ENCODE peak calls at places on chromosome 20, in ten cellular contexts. N is NCI-H82; I is H4; A is GM12865; C is ovary; K is NCI-H1048; Q is putamen; E is left cardiac atrium; U is activated CD8-positive, alpha-beta memory T cell treated with anti-CD3 and anti-CD28 coated beads for 4 hours; W is NCI-H460. T is an unnamed sample.

GRCh38 chr20:17225891-17226409 is 890 bp upstream of the PCSK2 start:
- DNase-seq in E (no peak), W (no peak), I (no peak), Q (peak; percentile 5), K (no peak), C (peak; percentile 50), N (peak; percentile 81), U (no peak), A (no peak), T (peak; percentile 20)

GRCh38 chr20:32536861-32537656 is 48.1 kb downstream of the NOL4L start:
- DNase-seq in E (no peak), C (no peak), W (no peak), I (no peak), Q (no peak), N (no peak), A (peak; percentile 35), K (no peak), U (peak; percentile 25), T (no peak)

GRCh38 chr20:9344080-9344920 is 170.1 kb upstream of the LAMP5 start:
- DNase-seq in A (no peak), I (peak; percentile 36), C (no peak), Q (peak; percentile 4), E (no peak), K (no peak), N (no peak), U (no peak), W (no peak), T (no peak)

GRCh38 chr20:57374343-57374930 is 16.8 kb upstream of the RBM38 start:
- DNase-seq in U (no peak), K (no peak), A (no peak), E (no peak), I (no peak), Q (no peak), C (no peak), W (no peak), N (no peak), T (no peak)

GRCh38 chr20:44637490-44638372 is 13.8 kb downstream of the ADA start:
- DNase-seq in U (no peak), N (no peak), I (no peak), Q (no peak), W (no peak), C (no peak), E (peak; percentile 88), A (no peak), K (no peak), T (peak; percentile 94)

GRCh38 chr20:58776109-58776508 is 74.6 kb downstream of the GNAS-AS1 start:
- DNase-seq in U (no peak), W (no peak), C (no peak), Q (no peak), E (no peak), K (no peak), A (no peak), N (no peak), I (no peak), T (no peak)

GRCh38 chr20:17935186-17935585 is 33.4 kb downstream of the SNX5 start:
- DNase-seq in Q (no peak), E (no peak), K (no peak), W (no peak), N (no peak), C (no peak), A (no peak), U (no peak), I (no peak), T (no peak)

GRCh38 chr20:2285193-2285592 is 10.6 kb upstream of the TGM3 start:
- DNase-seq in I (no peak), A (no peak), N (no peak), Q (no peak), W (no peak), U (no peak), C (no peak), K (no peak), E (no peak), T (no peak)

GRCh38 chr20:2840967-2841531 is 504 bp downstream of the VPS16 start:
- DNase-seq in N (peak; percentile 42), Q (no peak), W (no peak), E (peak; percentile 86), U (no peak), I (peak; percentile 31), K (no peak), A (peak; percentile 51), C (peak; percentile 62), T (peak; percentile 82)

GRCh38 chr20:40265872-40266533 is 423.0 kb downstream of the MAFB start:
- DNase-seq in E (no peak), I (peak; percentile 16), C (no peak), Q (no peak), W (peak; percentile 6), U (no peak), N (peak; percentile 75), K (no peak), A (peak; percentile 3), T (no peak)

GRCh38 chr20:25360631-25361286 is 29.9 kb downstream of the ABHD12 start:
- DNase-seq in N (peak; percentile 41), A (no peak), E (no peak), I (no peak), Q (no peak), W (no peak), U (no peak), K (no peak), C (no peak), T (no peak)

GRCh38 chr20:23180451-23180921 is 94.4 kb upstream of the CD93 start:
- DNase-seq in K (no peak), C (peak; percentile 51), E (peak; percentile 78), W (no peak), I (no peak), Q (no peak), U (no peak), N (no peak), A (no peak), T (peak; percentile 81)

GRCh38 chr20:49349078-49349477 is 71.2 kb upstream of the ZNFX1 start:
- DNase-seq in W (no peak), U (no peak), K (no peak), N (no peak), A (no peak), E (no peak), I (no peak), Q (no peak), C (no peak), T (no peak)

GRCh38 chr20:6562111-6562510 is 205.4 kb upstream of the BMP2 start:
- DNase-seq in U (no peak), I (no peak), E (no peak), A (no peak), K (no peak), Q (no peak), C (no peak), N (no peak), W (no peak), T (no peak)

GRCh38 chr20:46308258-46309157 is at the start of gene CDH22:
- DNase-seq in E (peak; percentile 48), U (no peak), I (peak; percentile 57), Q (peak; percentile 58), N (peak; percentile 94), W (peak; percentile 32), K (no peak), A (peak; percentile 13), C (peak; percentile 34), T (peak; percentile 69)

GRCh38 chr20:24868396-24868927 is 80.6 kb upstream of the CST7 start:
- DNase-seq in U (no peak), K (no peak), C (no peak), A (no peak), E (no peak), I (no peak), Q (no peak), W (no peak), N (no peak), T (no peak)

GRCh38 chr20:52083627-52084232 is 107.8 kb downstream of the ZFP64 start:
- DNase-seq in W (peak; percentile 63), Q (peak; percentile 45), I (peak; percentile 63), N (peak; percentile 86), K (no peak), U (no peak), A (peak; percentile 33), E (peak; percentile 41), C (peak; percentile 69), T (peak; percentile 40)

T was measured in heart left ventricle.